ENCODE peak calls at places on chromosome 7, in ten cellular contexts. I, N, G, B, K, W, S, R, A and F are unnamed samples. For H3K4me1, the result is how much of the 10 kb centered on the place peaks cover.

GRCh38 chr7:42174391-42174848 is 62.6 kb downstream of the GLI3 start:
- DNase-seq in G (no peak), N (no peak), W (no peak), B (no peak), R (no peak), I (no peak), S (peak), K (no peak), A (no peak), F (no peak)

GRCh38 chr7:135856356-135857144 is 107.9 kb upstream of the FAM180A start:
- DNase-seq in K (no peak), I (no peak), N (no peak), R (no peak), W (no peak), B (no peak), A (no peak), S (no peak), G (no peak), F (no peak)

GRCh38 chr7:28958235-28958945 is at the start of gene TRIL:
- DNase-seq in R (no peak), W (peak), S (peak), A (peak), G (no peak), B (no peak), I (peak), K (peak), N (peak), F (no peak)

GRCh38 chr7:7321681-7322080 is 139.3 kb downstream of the C1GALT1 start:
- DNase-seq in A (no peak), B (peak), N (peak), W (no peak), R (no peak), G (peak), K (no peak), S (no peak), I (peak), F (no peak)

GRCh38 chr7:36387437-36388345 is 2.0 kb upstream of the ANLN start:
- DNase-seq in I (no peak), N (no peak), G (peak), A (no peak), B (no peak), W (no peak), S (no peak), K (no peak), R (no peak), F (no peak)

GRCh38 chr7:3961857-3962503 is 660.9 kb downstream of the SDK1 start:
- DNase-seq in A (no peak), W (no peak), N (no peak), K (no peak), R (no peak), S (no peak), B (no peak), G (no peak), I (no peak), F (no peak)

GRCh38 chr7:17502209-17502810 is 203.9 kb downstream of the AHR start:
- DNase-seq in A (no peak), S (no peak), I (no peak), G (no peak), K (no peak), R (no peak), N (no peak), B (no peak), W (no peak), F (peak)

GRCh38 chr7:157011333-157012112 is 1.1 kb upstream of the MNX1 start:
- DNase-seq in R (no peak), G (no peak), N (no peak), A (no peak), S (no peak), I (peak), K (no peak), W (no peak), B (peak), F (peak)

GRCh38 chr7:43643842-43644241 is 60.9 kb downstream of the STK17A start:
- DNase-seq in S (no peak), G (no peak), W (no peak), R (no peak), K (no peak), A (no peak), I (no peak), N (no peak), B (no peak), F (no peak)

GRCh38 chr7:101172005-101172853 is 6.9 kb upstream of the VGF start:
- DNase-seq in I (no peak), W (no peak), A (no peak), K (no peak), N (no peak), S (no peak), R (no peak), G (no peak), B (no peak), F (no peak)

GRCh38 chr7:12802070-12802469 is 114.6 kb downstream of the ARL4A start:
- DNase-seq in S (no peak), K (no peak), B (no peak), N (no peak), A (no peak), R (no peak), W (no peak), G (no peak), I (no peak), F (no peak)

GRCh38 chr7:155398944-155399343 is 59.0 kb upstream of the EN2 start:
- DNase-seq in N (no peak), I (peak), K (no peak), W (no peak), S (no peak), R (no peak), G (peak), A (no peak), B (no peak), F (no peak)

GRCh38 chr7:12584940-12585339 is 14.4 kb downstream of the SCIN start:
- DNase-seq in I (no peak), S (no peak), B (no peak), K (peak), R (no peak), W (no peak), A (no peak), G (peak), N (no peak), F (no peak)

GRCh38 chr7:2019693-2020511 is 212.8 kb downstream of the MAD1L1 start:
- DNase-seq in G (no peak), R (peak), W (peak), B (no peak), S (peak), I (peak), A (peak), N (no peak), K (peak), F (no peak)

GRCh38 chr7:137423321-137423720 is 79.8 kb upstream of the PTN start:
- DNase-seq in K (no peak), R (no peak), G (no peak), W (no peak), I (no peak), B (no peak), N (no peak), A (no peak), S (no peak), F (no peak)

GRCh38 chr7:91243591-91244368 is 20.5 kb upstream of the FZD1 start:
- DNase-seq in I (no peak), N (no peak), A (no peak), B (no peak), S (no peak), G (no peak), W (no peak), K (no peak), R (no peak), F (no peak)

GRCh38 chr7:112495820-112496462 is 15.2 kb downstream of the LSMEM1 start:
- DNase-seq in W (no peak), B (peak), R (no peak), I (no peak), K (peak), G (peak), A (peak), N (peak), S (peak), F (peak)

GRCh38 chr7:66502230-66503035 is 126.2 kb upstream of the KCTD7 start:
- DNase-seq in A (no peak), I (peak), N (no peak), K (no peak), W (no peak), G (no peak), B (peak), R (no peak), S (peak), F (no peak)

GRCh38 chr7:144842377-144842851 is 6.6 kb upstream of the TPK1 start:
- DNase-seq in W (peak), B (no peak), N (no peak), R (no peak), S (peak), A (no peak), K (peak), I (peak), G (peak), F (no peak)

GRCh38 chr7:83155996-83156395 is 6.7 kb downstream of the PCLO start:
- DNase-seq in R (no peak), B (no peak), W (no peak), I (no peak), N (no peak), S (no peak), A (no peak), G (no peak), K (no peak), F (no peak)

GRCh38 chr7:137122145-137122544 is 221.4 kb downstream of the PTN start:
- DNase-seq in B (no peak), I (no peak), K (no peak), W (no peak), A (no peak), S (no peak), N (no peak), G (no peak), R (no peak), F (no peak)

GRCh38 chr7:85104432-85105205 is 82.2 kb downstream of the SEMA3D start:
- DNase-seq in G (no peak), B (no peak), A (no peak), I (no peak), R (no peak), S (no peak), K (no peak), N (no peak), W (no peak), F (peak)

GRCh38 chr7:37065779-37066271 is 341.5 kb upstream of the AOAH start:
- DNase-seq in R (no peak), G (no peak), B (no peak), K (no peak), N (no peak), A (no peak), W (no peak), I (no peak), S (no peak), F (no peak)

GRCh38 chr7:41107330-41107937 is 595.5 kb downstream of the INHBA start:
- DNase-seq in B (peak), N (no peak), S (peak), W (no peak), R (no peak), G (peak), K (no peak), I (no peak), A (no peak), F (no peak)

GRCh38 chr7:5143935-5144903 is 45.8 kb upstream of the WIPI2 start:
- DNase-seq in A (peak), N (no peak), G (no peak), S (no peak), W (no peak), R (peak), I (peak), K (no peak), B (no peak), F (no peak)

GRCh38 chr7:81447351-81447952 is 322.4 kb downstream of the HGF start:
- DNase-seq in G (peak), N (peak), A (peak), K (no peak), R (no peak), I (no peak), S (no peak), W (no peak), B (peak), F (peak)

GRCh38 chr7:140506788-140507464 is 27.6 kb upstream of the MKRN1 start:
- DNase-seq in I (no peak), R (no peak), N (peak), B (no peak), W (no peak), K (no peak), G (peak), A (peak), S (peak), F (no peak)

GRCh38 chr7:102063736-102064135 is 222.9 kb upstream of the SH2B2 start:
- DNase-seq in B (no peak), I (no peak), R (no peak), K (no peak), W (peak), G (peak), A (peak), N (peak), S (no peak), F (no peak)

GRCh38 chr7:39691821-39692220 is 68.4 kb downstream of the RALA start:
- DNase-seq in S (no peak), I (no peak), K (no peak), B (no peak), R (no peak), W (no peak), G (no peak), N (no peak), A (no peak), F (no peak)

GRCh38 chr7:111076205-111076604 is 14.7 kb upstream of the LRRN3 start:
- DNase-seq in B (no peak), W (no peak), K (no peak), R (no peak), G (no peak), N (no peak), S (no peak), A (no peak), I (no peak), F (no peak)

GRCh38 chr7:44223362-44224114 is 22.8 kb downstream of the YKT6 start:
- DNase-seq in K (no peak), G (no peak), A (no peak), N (peak), R (no peak), S (no peak), I (peak), B (no peak), W (peak), F (no peak)

GRCh38 chr7:22210355-22210754 is 146.6 kb downstream of the RAPGEF5 start:
- DNase-seq in N (no peak), B (no peak), R (no peak), W (no peak), A (no peak), S (no peak), I (no peak), K (no peak), G (no peak), F (peak)

GRCh38 chr7:149473251-149473650 is 12.4 kb upstream of the ZNF777 start:
- DNase-seq in G (no peak), A (no peak), S (no peak), R (no peak), K (no peak), I (no peak), N (no peak), W (no peak), B (no peak), F (no peak)

GRCh38 chr7:756231-756927 is 29.3 kb upstream of the PRKAR1B start:
- DNase-seq in G (no peak), A (no peak), I (peak), B (no peak), K (no peak), W (peak), R (no peak), S (no peak), N (no peak), F (no peak)

GRCh38 chr7:111587126-111587525 is 24.8 kb upstream of the IMMP2L start:
- DNase-seq in S (no peak), A (no peak), R (no peak), I (no peak), K (no peak), G (no peak), B (no peak), W (no peak), N (no peak), F (no peak)

GRCh38 chr7:129188892-129189660 is 643 bp downstream of the SMO start:
- DNase-seq in N (peak), W (no peak), R (no peak), I (peak), K (no peak), B (no peak), S (no peak), G (peak), A (no peak), F (no peak)

GRCh38 chr7:94288091-94288490 is 106.6 kb upstream of the COL1A2 start:
- DNase-seq in N (no peak), S (no peak), G (peak), W (no peak), I (no peak), A (no peak), B (no peak), K (no peak), R (no peak), F (no peak)

DNA sequence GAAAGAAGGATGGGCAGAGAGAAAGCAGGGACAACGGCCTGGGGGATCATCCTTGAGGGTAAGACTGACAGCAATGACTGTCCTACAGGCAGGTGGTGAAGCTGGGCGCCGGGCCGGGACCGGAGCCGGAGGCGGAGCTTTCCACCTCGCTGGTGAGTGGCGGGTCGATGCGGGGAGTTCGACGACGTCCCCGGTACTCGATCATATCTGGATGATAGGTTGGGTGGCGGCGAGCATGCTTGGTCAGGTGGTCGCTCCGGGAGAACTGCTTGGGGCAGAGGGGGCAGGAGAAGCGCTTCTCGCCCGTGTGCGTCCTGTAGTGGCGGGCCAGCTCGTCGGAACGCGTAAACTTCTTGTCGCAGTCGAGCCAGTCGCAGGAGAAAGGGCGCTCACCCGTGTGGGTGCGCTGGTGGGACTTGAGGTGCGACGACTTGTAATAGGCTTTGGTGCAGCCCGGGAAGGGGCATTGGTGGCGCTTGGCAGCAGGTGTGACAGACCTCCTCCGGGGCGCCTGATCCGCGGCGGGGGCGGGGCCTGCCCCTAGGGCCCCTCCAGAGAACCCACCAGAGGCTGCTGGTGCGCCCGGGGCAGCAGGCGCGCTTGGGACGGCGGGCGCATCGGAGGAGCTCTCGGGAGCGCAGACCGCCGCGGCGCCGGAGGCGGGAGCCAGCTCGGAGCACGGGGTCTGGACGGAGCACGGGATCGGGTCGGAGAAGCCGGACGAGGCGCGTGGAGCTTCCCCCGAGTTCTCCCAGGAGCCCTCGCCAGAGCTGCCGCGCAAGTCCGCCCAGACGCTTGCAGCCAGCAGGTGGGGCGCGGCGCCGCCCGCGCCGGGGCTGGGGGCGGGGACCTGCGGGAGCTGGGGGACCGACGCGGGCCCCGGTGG is 784 bp downstream of the KLF14 start:
- DNase-seq in R (peak), A (peak), B (no peak), W (peak), G (peak), S (peak), K (no peak), I (peak), N (peak), F (no peak)
- H3K4me3 ChIP-seq in R (no peak), A (peak), B (peak), W (peak), G (peak), S (peak), K (peak), I (peak), N (peak), F (peak)

GRCh38 chr7:24825315-24825917 is 68.2 kb upstream of the GSDME start:
- DNase-seq in W (no peak), N (no peak), B (no peak), A (no peak), R (no peak), G (peak), K (no peak), S (no peak), I (no peak), F (no peak)
- H3K4me1 ChIP-seq in W (half or more), N (half or more), B (under half), A (under half), R (under half), G (half or more), K (under half), S (under half), I (under half), F (under half)

GRCh38 chr7:114423218-114423496 is 8.5 kb downstream of the FOXP2 start:
- DNase-seq in N (no peak), W (no peak), I (no peak), B (no peak), R (no peak), A (no peak), S (no peak), G (no peak), K (no peak), F (no peak)
- H3K4me3 ChIP-seq in N (no peak), W (no peak), I (no peak), B (no peak), R (no peak), A (no peak), S (no peak), G (no peak), K (no peak), F (no peak)

DNA sequence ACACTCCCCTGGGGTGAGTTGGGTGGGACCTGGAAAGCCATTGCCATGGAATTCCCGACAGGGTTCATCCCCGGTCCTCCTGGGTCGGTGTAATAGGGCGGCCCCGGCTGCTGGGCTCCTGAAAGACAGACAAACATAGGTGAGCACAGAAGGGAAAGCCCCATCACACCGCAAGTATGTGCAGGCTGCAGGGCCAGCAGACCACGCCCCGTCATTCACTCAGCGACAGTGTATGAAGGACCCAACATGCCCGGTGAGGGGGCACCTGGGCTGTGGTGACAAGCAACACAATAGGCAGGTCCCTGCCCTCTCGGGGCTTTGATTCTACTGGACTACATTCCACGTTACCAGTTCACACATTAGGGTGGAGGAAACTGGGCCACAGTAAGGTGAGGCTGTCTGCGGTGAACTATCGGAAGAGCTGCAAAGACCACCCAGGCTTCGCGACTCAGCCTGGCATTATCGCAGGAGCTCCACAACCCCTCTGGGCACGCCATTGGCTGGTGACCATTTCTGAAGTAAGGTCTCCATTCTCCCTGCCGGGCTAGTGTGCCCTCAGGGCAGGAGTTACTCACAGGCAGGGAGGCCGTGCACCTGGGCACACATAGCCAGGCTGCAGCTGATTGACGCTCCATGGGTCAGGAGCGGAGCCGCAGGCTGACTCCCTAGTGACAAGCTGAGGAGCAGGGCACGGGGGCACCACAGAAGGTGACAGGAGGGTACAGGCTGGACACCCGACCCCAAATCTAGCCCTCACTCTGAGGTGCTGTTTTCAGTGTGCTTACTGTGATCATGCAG is 99.2 kb downstream of the VOPP1 start:
- DNase-seq in A (no peak), I (peak), R (no peak), N (no peak), B (no peak), G (no peak), W (no peak), K (no peak), S (no peak), F (no peak)
- H3K4me1 ChIP-seq in A (under half), I (under half), R (half or more), N (under half), B (under half), G (under half), W (under half), K (under half), S (under half), F (under half)